ENCODE peak calls at places on chromosomes 6 and 20, in seven cellular contexts. One of them, this sample, is unnamed.
A peak's percentile ranks its signal among the peaks of the same experiment; 100 is the strongest.

GRCh38 chr6:100202417-100203194 is 208.6 kb upstream of the MCHR2 start:
- DNase-seq in stimulated activated CD4-positive, alpha-beta T cell treated with anti-CD3 and anti-CD28 coated beads, TNF-alpha, amount 100 ng/mL, for 48 hours: no peak
- DNase-seq in endodermal cell: no peak
- DNase-seq in Kasumi-1: no peak
- DNase-seq in stimulated activated CD8-positive, alpha-beta memory T cell treated with anti-CD3 and anti-CD28 coated beads, Interleukin-4, amount 100 ng/mL, for 24 hours: no peak
- DNase-seq in amygdala: no peak
- DNase-seq in activated CD4-positive, alpha-beta T cell treated with anti-CD3 and anti-CD28 coated beads, Interleukin-2, amount 50 U/mL, for 24 hours: no peak
- DNase-seq in this sample: no peak

GRCh38 chr20:64222273-64222672 is 33.3 kb upstream of the PCMTD2 start:
- DNase-seq in amygdala: no peak
- DNase-seq in activated CD4-positive, alpha-beta T cell treated with anti-CD3 and anti-CD28 coated beads, Interleukin-2, amount 50 U/mL, for 24 hours: no peak
- DNase-seq in Kasumi-1: no peak
- DNase-seq in stimulated activated CD4-positive, alpha-beta T cell treated with anti-CD3 and anti-CD28 coated beads, TNF-alpha, amount 100 ng/mL, for 48 hours: no peak
- DNase-seq in endodermal cell: no peak
- DNase-seq in stimulated activated CD8-positive, alpha-beta memory T cell treated with anti-CD3 and anti-CD28 coated beads, Interleukin-4, amount 100 ng/mL, for 24 hours: no peak
- DNase-seq in this sample: no peak

GRCh38 chr6:17167327-17167979 is 65.6 kb downstream of the STMND1 start:
- DNase-seq in stimulated activated CD4-positive, alpha-beta T cell treated with anti-CD3 and anti-CD28 coated beads, TNF-alpha, amount 100 ng/mL, for 48 hours: no peak
- DNase-seq in amygdala: no peak
- DNase-seq in stimulated activated CD8-positive, alpha-beta memory T cell treated with anti-CD3 and anti-CD28 coated beads, Interleukin-4, amount 100 ng/mL, for 24 hours: no peak
- DNase-seq in Kasumi-1: no peak
- DNase-seq in activated CD4-positive, alpha-beta T cell treated with anti-CD3 and anti-CD28 coated beads, Interleukin-2, amount 50 U/mL, for 24 hours: no peak
- DNase-seq in endodermal cell: peak; percentile 93
- DNase-seq in this sample: peak; percentile 22

GRCh38 chr20:7859371-7859802 is 80.9 kb downstream of the HAO1 start:
- DNase-seq in stimulated activated CD4-positive, alpha-beta T cell treated with anti-CD3 and anti-CD28 coated beads, TNF-alpha, amount 100 ng/mL, for 48 hours: no peak
- DNase-seq in endodermal cell: peak; percentile 52
- DNase-seq in amygdala: peak; percentile 3
- DNase-seq in activated CD4-positive, alpha-beta T cell treated with anti-CD3 and anti-CD28 coated beads, Interleukin-2, amount 50 U/mL, for 24 hours: no peak
- DNase-seq in Kasumi-1: peak; percentile 57
- DNase-seq in stimulated activated CD8-positive, alpha-beta memory T cell treated with anti-CD3 and anti-CD28 coated beads, Interleukin-4, amount 100 ng/mL, for 24 hours: no peak
- DNase-seq in this sample: peak; percentile 61

GRCh38 chr6:14622135-14622534 is 504.6 kb downstream of the CD83 start:
- DNase-seq in stimulated activated CD8-positive, alpha-beta memory T cell treated with anti-CD3 and anti-CD28 coated beads, Interleukin-4, amount 100 ng/mL, for 24 hours: no peak
- DNase-seq in amygdala: no peak
- DNase-seq in stimulated activated CD4-positive, alpha-beta T cell treated with anti-CD3 and anti-CD28 coated beads, TNF-alpha, amount 100 ng/mL, for 48 hours: no peak
- DNase-seq in Kasumi-1: no peak
- DNase-seq in activated CD4-positive, alpha-beta T cell treated with anti-CD3 and anti-CD28 coated beads, Interleukin-2, amount 50 U/mL, for 24 hours: no peak
- DNase-seq in endodermal cell: no peak
- DNase-seq in this sample: no peak

GRCh38 chr20:63212792-63213191 is 3.1 kb downstream of the YTHDF1 start:
- DNase-seq in Kasumi-1: no peak
- DNase-seq in endodermal cell: no peak
- DNase-seq in stimulated activated CD4-positive, alpha-beta T cell treated with anti-CD3 and anti-CD28 coated beads, TNF-alpha, amount 100 ng/mL, for 48 hours: no peak
- DNase-seq in activated CD4-positive, alpha-beta T cell treated with anti-CD3 and anti-CD28 coated beads, Interleukin-2, amount 50 U/mL, for 24 hours: no peak
- DNase-seq in amygdala: no peak
- DNase-seq in stimulated activated CD8-positive, alpha-beta memory T cell treated with anti-CD3 and anti-CD28 coated beads, Interleukin-4, amount 100 ng/mL, for 24 hours: no peak
- DNase-seq in this sample: no peak

GRCh38 chr20:21436186-21436585 is 38.9 kb upstream of the NKX2-4 start:
- DNase-seq in Kasumi-1: no peak
- DNase-seq in amygdala: no peak
- DNase-seq in activated CD4-positive, alpha-beta T cell treated with anti-CD3 and anti-CD28 coated beads, Interleukin-2, amount 50 U/mL, for 24 hours: no peak
- DNase-seq in stimulated activated CD4-positive, alpha-beta T cell treated with anti-CD3 and anti-CD28 coated beads, TNF-alpha, amount 100 ng/mL, for 48 hours: no peak
- DNase-seq in stimulated activated CD8-positive, alpha-beta memory T cell treated with anti-CD3 and anti-CD28 coated beads, Interleukin-4, amount 100 ng/mL, for 24 hours: no peak
- DNase-seq in endodermal cell: no peak
- DNase-seq in this sample: no peak

GRCh38 chr6:33207569-33208088 is 671 bp upstream of the RING1 start:
- DNase-seq in stimulated activated CD4-positive, alpha-beta T cell treated with anti-CD3 and anti-CD28 coated beads, TNF-alpha, amount 100 ng/mL, for 48 hours: no peak
- DNase-seq in stimulated activated CD8-positive, alpha-beta memory T cell treated with anti-CD3 and anti-CD28 coated beads, Interleukin-4, amount 100 ng/mL, for 24 hours: no peak
- DNase-seq in endodermal cell: peak; percentile 78
- DNase-seq in amygdala: no peak
- DNase-seq in Kasumi-1: peak; percentile 25
- DNase-seq in activated CD4-positive, alpha-beta T cell treated with anti-CD3 and anti-CD28 coated beads, Interleukin-2, amount 50 U/mL, for 24 hours: no peak
- DNase-seq in this sample: no peak

GRCh38 chr6:143061597-143062385 is 1.1 kb downstream of the AIG1 start:
- DNase-seq in amygdala: no peak
- DNase-seq in activated CD4-positive, alpha-beta T cell treated with anti-CD3 and anti-CD28 coated beads, Interleukin-2, amount 50 U/mL, for 24 hours: no peak
- DNase-seq in stimulated activated CD8-positive, alpha-beta memory T cell treated with anti-CD3 and anti-CD28 coated beads, Interleukin-4, amount 100 ng/mL, for 24 hours: no peak
- DNase-seq in endodermal cell: no peak
- DNase-seq in stimulated activated CD4-positive, alpha-beta T cell treated with anti-CD3 and anti-CD28 coated beads, TNF-alpha, amount 100 ng/mL, for 48 hours: no peak
- DNase-seq in Kasumi-1: no peak
- DNase-seq in this sample: peak; percentile 50

GRCh38 chr6:138499303-138499991 is at the start of gene NHSL1:
- DNase-seq in endodermal cell: peak; percentile 66
- DNase-seq in stimulated activated CD4-positive, alpha-beta T cell treated with anti-CD3 and anti-CD28 coated beads, TNF-alpha, amount 100 ng/mL, for 48 hours: no peak
- DNase-seq in stimulated activated CD8-positive, alpha-beta memory T cell treated with anti-CD3 and anti-CD28 coated beads, Interleukin-4, amount 100 ng/mL, for 24 hours: no peak
- DNase-seq in Kasumi-1: peak; percentile 87
- DNase-seq in activated CD4-positive, alpha-beta T cell treated with anti-CD3 and anti-CD28 coated beads, Interleukin-2, amount 50 U/mL, for 24 hours: no peak
- DNase-seq in amygdala: no peak
- DNase-seq in this sample: peak; percentile 77